ENCODE peak calls at places on chromosome 1, in four cellular contexts. One of them, this sample, is unnamed. For H3K4me1, the result is how much of the 10 kb centered on the place peaks cover.

GRCh38 chr1:241658081-241658793 is 6.2 kb downstream of the WDR64 start:
- DNase-seq in neural progenitor cell: no peak
- DNase-seq in A549: no peak
- DNase-seq in CD8-positive, alpha-beta T cell: no peak
- DNase-seq in this sample: no peak

GRCh38 chr1:24362982-24363614 is 43.9 kb downstream of the GRHL3 start:
- DNase-seq in neural progenitor cell: no peak
- DNase-seq in A549: no peak
- DNase-seq in CD8-positive, alpha-beta T cell: no peak
- DNase-seq in this sample: no peak

GRCh38 chr1:183092350-183092749 is 69.1 kb downstream of the LAMC1 start:
- DNase-seq in neural progenitor cell: no peak
- DNase-seq in A549: no peak
- DNase-seq in CD8-positive, alpha-beta T cell: no peak
- DNase-seq in this sample: no peak

GRCh38 chr1:60425528-60425927 is 352.0 kb upstream of the C1orf87 start:
- DNase-seq in neural progenitor cell: peak
- DNase-seq in A549: peak
- DNase-seq in CD8-positive, alpha-beta T cell: no peak
- DNase-seq in this sample: peak

GRCh38 chr1:234509457-234510328 is 30.7 kb upstream of the TARBP1 start:
- DNase-seq in neural progenitor cell: no peak
- DNase-seq in A549: no peak
- DNase-seq in CD8-positive, alpha-beta T cell: no peak
- DNase-seq in this sample: peak

GRCh38 chr1:202879128-202879527 is 9.8 kb downstream of the RABIF start:
- DNase-seq in neural progenitor cell: no peak
- DNase-seq in A549: no peak
- DNase-seq in CD8-positive, alpha-beta T cell: no peak
- DNase-seq in this sample: no peak

GRCh38 chr1:67716800-67717199 is 31.8 kb downstream of the GADD45A start:
- DNase-seq in neural progenitor cell: no peak
- DNase-seq in A549: no peak
- DNase-seq in CD8-positive, alpha-beta T cell: no peak
- DNase-seq in this sample: no peak

GRCh38 chr1:151619489-151620093 is 7.7 kb downstream of the SNX27 start:
- DNase-seq in neural progenitor cell: no peak
- DNase-seq in A549: no peak
- DNase-seq in CD8-positive, alpha-beta T cell: no peak
- DNase-seq in this sample: no peak

DNA sequence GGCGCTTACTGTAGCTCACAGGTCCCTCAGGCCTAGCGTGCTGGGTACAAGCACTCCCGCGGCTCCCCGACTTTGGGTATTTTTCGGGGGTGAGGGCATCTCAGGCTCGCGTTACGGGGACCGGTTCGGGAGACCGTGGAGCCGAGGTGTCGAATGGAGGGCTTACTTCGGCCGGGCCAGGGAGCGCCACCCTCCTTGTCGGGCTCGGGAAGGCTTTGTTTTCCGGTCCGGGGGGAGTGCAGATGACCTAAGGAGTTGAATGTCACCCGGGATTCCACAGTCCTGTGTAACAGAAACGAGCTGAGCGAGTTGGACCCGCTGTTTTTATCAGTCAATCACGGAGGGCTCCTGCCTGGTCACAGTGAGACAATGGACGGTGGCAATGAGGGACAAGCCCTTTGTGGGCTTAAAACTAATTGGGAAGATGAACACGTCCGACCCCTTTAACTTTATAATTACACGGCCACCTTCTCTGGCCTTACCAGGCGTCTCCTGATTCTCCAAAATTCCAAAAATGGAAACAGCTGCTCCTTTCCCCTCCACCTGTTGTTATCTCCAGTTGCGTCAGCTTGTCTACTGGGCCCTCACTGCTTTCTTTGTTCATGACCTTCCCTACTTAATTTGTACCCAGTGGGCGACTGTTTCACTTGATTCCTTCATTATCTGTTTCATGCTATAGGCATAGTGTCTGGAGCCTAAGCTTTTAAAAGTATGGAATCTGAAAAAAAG is 912 bp upstream of the TRIM45 start:
- DNase-seq in neural progenitor cell: peak
- DNase-seq in A549: no peak
- DNase-seq in CD8-positive, alpha-beta T cell: no peak
- DNase-seq in this sample: no peak
- H3K27ac ChIP-seq in neural progenitor cell: no peak
- H3K27ac ChIP-seq in A549: peak
- H3K27ac ChIP-seq in CD8-positive, alpha-beta T cell: no peak
- H3K27ac ChIP-seq in this sample: peak

GRCh38 chr1:2519029-2519685 is 7.2 kb downstream of the PANK4 start:
- DNase-seq in neural progenitor cell: no peak
- DNase-seq in A549: no peak
- DNase-seq in CD8-positive, alpha-beta T cell: no peak
- DNase-seq in this sample: no peak
- TF ChIP-seq CTCF in neural progenitor cell: no peak
- TF ChIP-seq CTCF in A549: no peak
- TF ChIP-seq CTCF in CD8-positive, alpha-beta T cell: no peak
- TF ChIP-seq CTCF in this sample: no peak

GRCh38 chr1:208131631-208132286 is 112.4 kb downstream of the PLXNA2 start:
- DNase-seq in neural progenitor cell: no peak
- DNase-seq in A549: no peak
- DNase-seq in CD8-positive, alpha-beta T cell: no peak
- DNase-seq in this sample: peak

GRCh38 chr1:208127284-208127683 is 116.9 kb downstream of the PLXNA2 start:
- DNase-seq in neural progenitor cell: no peak
- DNase-seq in A549: no peak
- DNase-seq in CD8-positive, alpha-beta T cell: no peak
- DNase-seq in this sample: no peak

GRCh38 chr1:208127791-208128408 is 116.3 kb downstream of the PLXNA2 start:
- DNase-seq in neural progenitor cell: peak
- DNase-seq in A549: no peak
- DNase-seq in CD8-positive, alpha-beta T cell: no peak
- DNase-seq in this sample: peak

GRCh38 chr1:208129489-208129888 is 114.7 kb downstream of the PLXNA2 start:
- DNase-seq in neural progenitor cell: no peak
- DNase-seq in A549: no peak
- DNase-seq in CD8-positive, alpha-beta T cell: no peak
- DNase-seq in this sample: no peak

DNA sequence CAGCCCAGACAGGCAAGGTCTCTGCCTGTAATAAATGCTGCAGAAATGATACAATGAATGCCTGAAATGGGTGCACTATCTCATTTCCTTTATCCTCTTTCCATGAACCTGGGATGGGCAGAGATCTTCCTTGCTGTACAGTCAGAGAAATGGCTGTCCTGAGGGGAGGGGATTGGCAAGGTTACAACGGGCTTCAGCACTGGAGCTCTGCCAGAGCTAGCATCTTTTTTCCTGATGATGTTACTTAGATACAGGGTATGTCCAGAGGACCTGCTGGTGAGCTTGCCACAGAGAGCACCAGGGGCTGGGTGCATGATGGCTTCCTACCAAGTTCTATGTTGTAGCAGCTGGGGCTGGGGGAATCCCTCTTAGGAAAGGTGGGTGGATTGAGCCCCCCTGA is 115.1 kb downstream of the PLXNA2 start:
- DNase-seq in neural progenitor cell: no peak
- DNase-seq in A549: no peak
- DNase-seq in CD8-positive, alpha-beta T cell: no peak
- DNase-seq in this sample: no peak
- H3K4me1 ChIP-seq in neural progenitor cell: under half
- H3K4me1 ChIP-seq in A549: under half
- H3K4me1 ChIP-seq in CD8-positive, alpha-beta T cell: under half
- H3K4me1 ChIP-seq in this sample: under half

GRCh38 chr1:246728311-246728710 is 4.1 kb downstream of the SCCPDH start:
- DNase-seq in neural progenitor cell: no peak
- DNase-seq in A549: no peak
- DNase-seq in CD8-positive, alpha-beta T cell: no peak
- DNase-seq in this sample: no peak
- H3K27ac ChIP-seq in neural progenitor cell: no peak
- H3K27ac ChIP-seq in A549: no peak
- H3K27ac ChIP-seq in CD8-positive, alpha-beta T cell: no peak
- H3K27ac ChIP-seq in this sample: no peak

DNA sequence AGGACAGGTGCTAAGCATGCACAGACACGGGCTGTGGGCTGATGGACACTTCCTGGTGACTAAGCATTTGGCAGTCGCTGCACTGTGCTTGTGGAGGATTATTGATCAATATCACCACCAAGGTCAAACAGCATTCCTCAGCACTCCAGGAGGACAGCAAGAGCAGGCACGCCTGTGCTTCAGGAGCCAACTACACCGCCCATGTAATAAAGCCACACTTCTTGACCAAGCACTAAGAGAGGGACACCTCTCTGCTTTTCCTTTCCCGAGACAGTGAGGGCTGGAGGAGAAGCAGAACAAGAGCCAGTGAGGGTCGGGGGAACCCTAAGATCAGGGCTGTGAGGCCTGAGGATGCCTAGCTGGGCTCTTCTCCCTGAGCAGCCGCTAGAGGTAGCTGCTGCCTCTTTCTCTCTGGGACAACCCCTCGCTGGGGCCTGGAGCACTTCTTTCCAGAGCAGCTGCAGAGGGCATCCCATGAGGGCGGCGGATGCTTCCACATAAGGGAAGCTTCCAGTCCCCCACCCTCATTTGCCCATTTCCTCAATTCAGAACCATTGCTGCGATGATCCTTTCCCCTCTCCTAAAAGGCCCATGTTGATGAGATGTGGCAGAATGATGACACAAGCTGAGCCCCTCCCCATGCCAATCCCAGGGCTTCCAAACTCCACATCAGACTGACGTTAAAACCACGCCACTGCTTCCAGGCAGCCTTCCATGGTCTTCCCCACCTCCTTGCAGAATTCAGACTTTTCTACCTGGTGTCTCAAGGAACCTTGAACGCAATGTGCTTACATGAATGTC is 19.1 kb downstream of the RAB7B start:
- DNase-seq in neural progenitor cell: peak
- DNase-seq in A549: peak
- DNase-seq in CD8-positive, alpha-beta T cell: no peak
- DNase-seq in this sample: peak
- TF ChIP-seq CTCF in neural progenitor cell: peak
- TF ChIP-seq CTCF in A549: peak
- TF ChIP-seq CTCF in CD8-positive, alpha-beta T cell: no peak
- TF ChIP-seq CTCF in this sample: peak

DNA sequence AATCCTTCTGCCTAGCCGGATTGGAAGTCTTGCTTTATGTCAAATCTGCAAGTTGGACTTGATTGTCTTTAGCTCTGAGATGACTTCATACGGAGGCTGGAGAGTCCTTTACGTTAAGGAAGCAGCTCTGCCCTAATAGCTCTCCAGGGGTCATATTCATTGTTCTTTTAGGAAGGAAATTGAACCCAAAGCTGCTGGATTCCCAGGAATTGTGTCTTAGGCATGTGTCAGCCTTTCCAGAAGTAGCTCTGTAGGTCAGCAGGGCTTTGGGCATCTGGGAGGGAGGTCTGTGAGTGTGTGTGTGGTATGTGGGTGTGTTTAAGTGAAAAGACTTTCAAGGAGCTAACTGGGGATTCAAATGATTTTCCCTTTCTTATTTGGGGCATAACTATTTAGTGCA is 82.4 kb downstream of the ABCA4 start:
- DNase-seq in neural progenitor cell: peak
- DNase-seq in A549: no peak
- DNase-seq in CD8-positive, alpha-beta T cell: no peak
- DNase-seq in this sample: no peak
- H3K4me1 ChIP-seq in neural progenitor cell: under half
- H3K4me1 ChIP-seq in A549: under half
- H3K4me1 ChIP-seq in CD8-positive, alpha-beta T cell: under half
- H3K4me1 ChIP-seq in this sample: under half

GRCh38 chr1:173865468-173866164 is 2.2 kb downstream of the GAS5 start:
- DNase-seq in neural progenitor cell: no peak
- DNase-seq in A549: no peak
- DNase-seq in CD8-positive, alpha-beta T cell: no peak
- DNase-seq in this sample: no peak
- H3K27ac ChIP-seq in neural progenitor cell: peak
- H3K27ac ChIP-seq in A549: peak
- H3K27ac ChIP-seq in CD8-positive, alpha-beta T cell: no peak
- H3K27ac ChIP-seq in this sample: peak

GRCh38 chr1:2088434-2088833 is 38.2 kb downstream of the PRKCZ start:
- DNase-seq in neural progenitor cell: peak
- DNase-seq in A549: no peak
- DNase-seq in CD8-positive, alpha-beta T cell: no peak
- DNase-seq in this sample: no peak
- TF ChIP-seq CTCF in neural progenitor cell: no peak
- TF ChIP-seq CTCF in A549: no peak
- TF ChIP-seq CTCF in CD8-positive, alpha-beta T cell: no peak
- TF ChIP-seq CTCF in this sample: no peak